ENCODE peak calls at places on chromosomes 6 and 20, in seven cellular contexts. One of them, this sample, is unnamed.
A peak's percentile ranks its signal among the peaks of the same experiment; 100 is the strongest.

GRCh38 chr20:62730481-62730880 is 21.8 kb downstream of the NTSR1 start:
- DNase-seq in right atrium auricular region: no peak
- DNase-seq in cardiac fibroblast: no peak
- DNase-seq in HFFc6: no peak
- DNase-seq in fibroblast of lung: no peak
- DNase-seq in RWPE1: no peak
- DNase-seq in lower lobe of right lung: peak; percentile 10
- DNase-seq in this sample: no peak

GRCh38 chr6:32991972-32992371 is 17.4 kb downstream of the HLA-DOA start:
- DNase-seq in lower lobe of right lung: no peak
- DNase-seq in HFFc6: no peak
- DNase-seq in cardiac fibroblast: no peak
- DNase-seq in right atrium auricular region: no peak
- DNase-seq in fibroblast of lung: no peak
- DNase-seq in RWPE1: no peak
- DNase-seq in this sample: no peak

GRCh38 chr6:86723729-86724128 is 213.6 kb upstream of the HTR1E start:
- DNase-seq in lower lobe of right lung: no peak
- DNase-seq in cardiac fibroblast: no peak
- DNase-seq in HFFc6: no peak
- DNase-seq in RWPE1: peak; percentile 4
- DNase-seq in right atrium auricular region: no peak
- DNase-seq in fibroblast of lung: no peak
- DNase-seq in this sample: no peak

GRCh38 chr20:48716086-48716485 is 111.7 kb downstream of the PREX1 start:
- DNase-seq in right atrium auricular region: no peak
- DNase-seq in RWPE1: no peak
- DNase-seq in HFFc6: no peak
- DNase-seq in fibroblast of lung: no peak
- DNase-seq in cardiac fibroblast: no peak
- DNase-seq in lower lobe of right lung: no peak
- DNase-seq in this sample: no peak

GRCh38 chr6:50236164-50236563 is 186.4 kb upstream of the DEFB112 start:
- DNase-seq in RWPE1: no peak
- DNase-seq in fibroblast of lung: no peak
- DNase-seq in right atrium auricular region: no peak
- DNase-seq in lower lobe of right lung: no peak
- DNase-seq in cardiac fibroblast: no peak
- DNase-seq in HFFc6: no peak
- DNase-seq in this sample: no peak

GRCh38 chr6:85300581-85300980 is 149.3 kb upstream of the NT5E start:
- DNase-seq in lower lobe of right lung: no peak
- DNase-seq in RWPE1: no peak
- DNase-seq in fibroblast of lung: no peak
- DNase-seq in cardiac fibroblast: no peak
- DNase-seq in right atrium auricular region: no peak
- DNase-seq in HFFc6: no peak
- DNase-seq in this sample: no peak

GRCh38 chr6:45586216-45587171 is 208.8 kb upstream of the SUPT3H start:
- DNase-seq in right atrium auricular region: no peak
- DNase-seq in RWPE1: peak; percentile 33
- DNase-seq in HFFc6: no peak
- DNase-seq in lower lobe of right lung: no peak
- DNase-seq in fibroblast of lung: peak; percentile 26
- DNase-seq in cardiac fibroblast: no peak
- DNase-seq in this sample: no peak

GRCh38 chr20:44111712-44112335 is 75.2 kb downstream of the JPH2 start:
- DNase-seq in RWPE1: peak; percentile 46
- DNase-seq in cardiac fibroblast: peak; percentile 53
- DNase-seq in lower lobe of right lung: no peak
- DNase-seq in fibroblast of lung: peak; percentile 24
- DNase-seq in HFFc6: peak; percentile 41
- DNase-seq in right atrium auricular region: no peak
- DNase-seq in this sample: no peak

GRCh38 chr20:64225828-64226598 is 29.5 kb upstream of the PCMTD2 start:
- DNase-seq in RWPE1: no peak
- DNase-seq in lower lobe of right lung: no peak
- DNase-seq in fibroblast of lung: no peak
- DNase-seq in HFFc6: no peak
- DNase-seq in right atrium auricular region: no peak
- DNase-seq in cardiac fibroblast: no peak
- DNase-seq in this sample: no peak

GRCh38 chr6:8558953-8559352 is 123.6 kb upstream of the SLC35B3 start:
- DNase-seq in lower lobe of right lung: no peak
- DNase-seq in cardiac fibroblast: no peak
- DNase-seq in RWPE1: no peak
- DNase-seq in right atrium auricular region: no peak
- DNase-seq in fibroblast of lung: no peak
- DNase-seq in HFFc6: no peak
- DNase-seq in this sample: no peak

GRCh38 chr6:119856136-119856535 is 506.6 kb upstream of the MAN1A1 start:
- DNase-seq in cardiac fibroblast: no peak
- DNase-seq in RWPE1: peak; percentile 17
- DNase-seq in fibroblast of lung: peak; percentile 5
- DNase-seq in right atrium auricular region: no peak
- DNase-seq in lower lobe of right lung: no peak
- DNase-seq in HFFc6: no peak
- DNase-seq in this sample: no peak

GRCh38 chr6:151216812-151217211 is 23.0 kb upstream of the AKAP12 start:
- DNase-seq in cardiac fibroblast: no peak
- DNase-seq in HFFc6: no peak
- DNase-seq in right atrium auricular region: no peak
- DNase-seq in lower lobe of right lung: no peak
- DNase-seq in RWPE1: no peak
- DNase-seq in fibroblast of lung: no peak
- DNase-seq in this sample: no peak

GRCh38 chr20:4195499-4195898 is 180.1 kb upstream of the RNF24 start:
- DNase-seq in RWPE1: peak; percentile 48
- DNase-seq in right atrium auricular region: no peak
- DNase-seq in fibroblast of lung: peak; percentile 29
- DNase-seq in cardiac fibroblast: no peak
- DNase-seq in lower lobe of right lung: no peak
- DNase-seq in HFFc6: no peak
- DNase-seq in this sample: no peak

GRCh38 chr6:307874-308273 is 15.6 kb downstream of the DUSP22 start:
- DNase-seq in lower lobe of right lung: no peak
- DNase-seq in RWPE1: no peak
- DNase-seq in right atrium auricular region: no peak
- DNase-seq in fibroblast of lung: no peak
- DNase-seq in HFFc6: no peak
- DNase-seq in cardiac fibroblast: no peak
- DNase-seq in this sample: no peak

DNA sequence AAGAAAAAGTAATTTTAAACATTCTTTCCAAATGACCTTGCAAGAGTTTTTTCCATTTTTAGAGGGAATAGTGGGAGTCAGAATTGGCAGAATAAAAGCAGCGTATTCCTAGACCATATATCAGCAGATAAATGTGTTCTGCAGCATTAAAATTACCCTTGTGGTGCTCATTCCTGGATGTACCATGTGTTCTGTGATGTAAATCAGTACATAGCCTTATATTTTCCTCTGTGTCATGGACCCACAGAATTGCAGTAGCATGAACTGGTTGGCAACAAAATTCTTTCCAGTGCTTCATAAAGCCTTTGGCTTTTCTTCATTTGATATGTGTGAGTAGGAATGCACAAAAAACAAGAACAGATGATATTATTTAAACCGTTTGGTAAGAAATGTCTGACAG is 32.5 kb downstream of the ANKEF1 start:
- DNase-seq in fibroblast of lung: no peak
- DNase-seq in lower lobe of right lung: no peak
- DNase-seq in HFFc6: no peak
- DNase-seq in right atrium auricular region: no peak
- DNase-seq in RWPE1: no peak
- DNase-seq in cardiac fibroblast: no peak
- DNase-seq in this sample: no peak
- TF ChIP-seq CTCF in fibroblast of lung: no peak
- TF ChIP-seq CTCF in lower lobe of right lung: no peak
- TF ChIP-seq CTCF in HFFc6: no peak
- TF ChIP-seq CTCF in right atrium auricular region: no peak
- TF ChIP-seq CTCF in RWPE1: no peak
- TF ChIP-seq CTCF in cardiac fibroblast: no peak
- TF ChIP-seq CTCF in this sample: no peak

GRCh38 chr20:32450484-32451061 is 92.4 kb downstream of the ASXL1 start:
- DNase-seq in HFFc6: no peak
- DNase-seq in RWPE1: no peak
- DNase-seq in cardiac fibroblast: no peak
- DNase-seq in right atrium auricular region: no peak
- DNase-seq in fibroblast of lung: no peak
- DNase-seq in lower lobe of right lung: no peak
- DNase-seq in this sample: no peak

GRCh38 chr20:32453467-32454163 is 95.5 kb downstream of the ASXL1 start:
- DNase-seq in HFFc6: no peak
- DNase-seq in RWPE1: no peak
- DNase-seq in cardiac fibroblast: no peak
- DNase-seq in lower lobe of right lung: peak; percentile 43
- DNase-seq in right atrium auricular region: no peak
- DNase-seq in fibroblast of lung: no peak
- DNase-seq in this sample: no peak

GRCh38 chr20:32451340-32451681 is 93.2 kb downstream of the ASXL1 start:
- DNase-seq in cardiac fibroblast: no peak
- DNase-seq in fibroblast of lung: no peak
- DNase-seq in HFFc6: no peak
- DNase-seq in lower lobe of right lung: no peak
- DNase-seq in right atrium auricular region: no peak
- DNase-seq in RWPE1: no peak
- DNase-seq in this sample: no peak

GRCh38 chr20:32452776-32453466 is 94.8 kb downstream of the ASXL1 start:
- DNase-seq in lower lobe of right lung: no peak
- DNase-seq in HFFc6: no peak
- DNase-seq in fibroblast of lung: no peak
- DNase-seq in cardiac fibroblast: no peak
- DNase-seq in RWPE1: no peak
- DNase-seq in right atrium auricular region: no peak
- DNase-seq in this sample: no peak

GRCh38 chr20:32451682-32452461 is 93.7 kb downstream of the ASXL1 start:
- DNase-seq in HFFc6: no peak
- DNase-seq in cardiac fibroblast: no peak
- DNase-seq in fibroblast of lung: no peak
- DNase-seq in lower lobe of right lung: peak; percentile 43
- DNase-seq in RWPE1: no peak
- DNase-seq in right atrium auricular region: no peak
- DNase-seq in this sample: no peak
- TF ChIP-seq CTCF in HFFc6: no peak
- TF ChIP-seq CTCF in cardiac fibroblast: no peak
- TF ChIP-seq CTCF in fibroblast of lung: no peak
- TF ChIP-seq CTCF in lower lobe of right lung: no peak
- TF ChIP-seq CTCF in RWPE1: no peak
- TF ChIP-seq CTCF in right atrium auricular region: no peak
- TF ChIP-seq CTCF in this sample: no peak

GRCh38 chr6:167238169-167238693 is 52.9 kb upstream of the UNC93A start:
- DNase-seq in lower lobe of right lung: no peak
- DNase-seq in HFFc6: no peak
- DNase-seq in RWPE1: no peak
- DNase-seq in right atrium auricular region: no peak
- DNase-seq in cardiac fibroblast: no peak
- DNase-seq in fibroblast of lung: no peak
- DNase-seq in this sample: no peak
- TF ChIP-seq CTCF in lower lobe of right lung: no peak
- TF ChIP-seq CTCF in HFFc6: no peak
- TF ChIP-seq CTCF in RWPE1: no peak
- TF ChIP-seq CTCF in right atrium auricular region: no peak
- TF ChIP-seq CTCF in cardiac fibroblast: no peak
- TF ChIP-seq CTCF in fibroblast of lung: no peak
- TF ChIP-seq CTCF in this sample: no peak

GRCh38 chr6:10350720-10351119 is 64.2 kb downstream of the TFAP2A start:
- DNase-seq in right atrium auricular region: no peak
- DNase-seq in cardiac fibroblast: no peak
- DNase-seq in fibroblast of lung: no peak
- DNase-seq in RWPE1: no peak
- DNase-seq in lower lobe of right lung: no peak
- DNase-seq in HFFc6: no peak
- DNase-seq in this sample: no peak

GRCh38 chr6:10355115-10355702 is 59.7 kb downstream of the TFAP2A start:
- DNase-seq in RWPE1: no peak
- DNase-seq in HFFc6: no peak
- DNase-seq in cardiac fibroblast: no peak
- DNase-seq in fibroblast of lung: no peak
- DNase-seq in right atrium auricular region: no peak
- DNase-seq in lower lobe of right lung: no peak
- DNase-seq in this sample: no peak

GRCh38 chr6:10347561-10348327 is 67.1 kb downstream of the TFAP2A start:
- DNase-seq in RWPE1: peak; percentile 91
- DNase-seq in lower lobe of right lung: no peak
- DNase-seq in right atrium auricular region: no peak
- DNase-seq in cardiac fibroblast: no peak
- DNase-seq in fibroblast of lung: no peak
- DNase-seq in HFFc6: peak; percentile 88
- DNase-seq in this sample: no peak

GRCh38 chr6:10351678-10352220 is 63.1 kb downstream of the TFAP2A start:
- DNase-seq in fibroblast of lung: no peak
- DNase-seq in cardiac fibroblast: no peak
- DNase-seq in lower lobe of right lung: no peak
- DNase-seq in right atrium auricular region: no peak
- DNase-seq in HFFc6: no peak
- DNase-seq in RWPE1: no peak
- DNase-seq in this sample: no peak
- TF ChIP-seq CTCF in fibroblast of lung: no peak
- TF ChIP-seq CTCF in cardiac fibroblast: no peak
- TF ChIP-seq CTCF in lower lobe of right lung: no peak
- TF ChIP-seq CTCF in right atrium auricular region: no peak
- TF ChIP-seq CTCF in HFFc6: no peak
- TF ChIP-seq CTCF in RWPE1: no peak
- TF ChIP-seq CTCF in this sample: no peak

DNA sequence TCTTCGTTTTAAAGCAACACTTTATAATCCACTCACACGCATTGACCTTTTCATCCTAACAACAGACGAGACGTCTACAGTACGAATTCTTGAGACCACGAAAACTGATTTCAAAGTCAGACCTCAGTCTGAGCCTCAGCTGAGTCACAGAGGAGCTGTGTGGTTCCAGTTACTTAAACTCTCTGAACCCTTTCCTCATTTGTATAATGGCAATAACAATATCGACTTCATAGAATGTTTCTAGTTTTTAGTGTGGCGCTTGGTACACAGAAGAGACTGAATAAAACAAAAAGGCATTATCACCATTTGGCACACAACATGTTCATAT is 236.9 kb downstream of the ATXN1 start:
- DNase-seq in HFFc6: peak; percentile 20
- DNase-seq in right atrium auricular region: no peak
- DNase-seq in cardiac fibroblast: peak; percentile 55
- DNase-seq in lower lobe of right lung: no peak
- DNase-seq in RWPE1: no peak
- DNase-seq in fibroblast of lung: peak; percentile 39
- DNase-seq in this sample: no peak
- TF ChIP-seq CTCF in HFFc6: no peak
- TF ChIP-seq CTCF in right atrium auricular region: no peak
- TF ChIP-seq CTCF in cardiac fibroblast: no peak
- TF ChIP-seq CTCF in lower lobe of right lung: no peak
- TF ChIP-seq CTCF in RWPE1: no peak
- TF ChIP-seq CTCF in fibroblast of lung: no peak
- TF ChIP-seq CTCF in this sample: no peak

GRCh38 chr6:14711056-14711703 is 534.7 kb upstream of the JARID2 start:
- DNase-seq in right atrium auricular region: no peak
- DNase-seq in RWPE1: peak; percentile 41
- DNase-seq in fibroblast of lung: peak; percentile 72
- DNase-seq in lower lobe of right lung: no peak
- DNase-seq in HFFc6: peak; percentile 86
- DNase-seq in cardiac fibroblast: peak; percentile 86
- DNase-seq in this sample: no peak
- TF ChIP-seq CTCF in right atrium auricular region: no peak
- TF ChIP-seq CTCF in RWPE1: no peak
- TF ChIP-seq CTCF in fibroblast of lung: peak; percentile 65
- TF ChIP-seq CTCF in lower lobe of right lung: peak; percentile 50
- TF ChIP-seq CTCF in HFFc6: peak; percentile 83
- TF ChIP-seq CTCF in cardiac fibroblast: peak; percentile 86
- TF ChIP-seq CTCF in this sample: no peak